ENCODE peak calls at places on chromosomes 12 and 14, in six cellular contexts. Y, N, R, U, X and C are unnamed samples.

GRCh38 chr14:26887842-26888241 is 290.0 kb upstream of the NOVA1 start:
- DNase-seq in Y (no peak), N (no peak), R (no peak), U (no peak), X (no peak), C (no peak)

GRCh38 chr12:58961906-58962305 is 41.6 kb upstream of the LRIG3 start:
- DNase-seq in Y (no peak), N (no peak), R (no peak), U (no peak), X (no peak), C (no peak)

GRCh38 chr12:5827591-5827990 is 117.5 kb downstream of the ANO2 start:
- DNase-seq in Y (no peak), N (no peak), R (no peak), U (peak; percentile 73), X (no peak), C (no peak)

GRCh38 chr14:55301722-55302121 is 30.5 kb downstream of the FBXO34 start:
- DNase-seq in Y (peak; percentile 64), N (peak; percentile 8), R (no peak), U (no peak), X (peak; percentile 46), C (no peak)

GRCh38 chr14:28608438-28608837 is 158.1 kb upstream of the FOXG1 start:
- DNase-seq in Y (no peak), N (no peak), R (no peak), U (no peak), X (no peak), C (no peak)

GRCh38 chr12:53618340-53618739 is 7.8 kb downstream of the ATF7 start:
- DNase-seq in Y (no peak), N (no peak), R (no peak), U (no peak), X (no peak), C (no peak)

GRCh38 chr14:54001189-54001878 is 44.7 kb upstream of the BMP4 start:
- DNase-seq in Y (no peak), N (peak; percentile 56), R (no peak), U (peak; percentile 28), X (no peak), C (no peak)

GRCh38 chr12:46473634-46474201 is 101.1 kb upstream of the SLC38A2 start:
- DNase-seq in Y (peak; percentile 95), N (peak; percentile 89), R (no peak), U (no peak), X (peak; percentile 95), C (no peak)

GRCh38 chr12:13258212-13258611 is 61.7 kb downstream of the EMP1 start:
- DNase-seq in Y (no peak), N (no peak), R (no peak), U (no peak), X (no peak), C (no peak)

GRCh38 chr14:44700184-44700583 is 193.1 kb upstream of the FSCB start:
- DNase-seq in Y (peak; percentile 86), N (no peak), R (no peak), U (no peak), X (no peak), C (no peak)

GRCh38 chr14:21039585-21040369 is 2.4 kb upstream of the RNASE7 start:
- DNase-seq in Y (peak; percentile 62), N (peak; percentile 59), R (peak; percentile 53), U (peak; percentile 75), X (peak; percentile 75), C (peak; percentile 46)

GRCh38 chr14:62179367-62180018 is 417.3 kb downstream of the SNAPC1 start:
- DNase-seq in Y (peak; percentile 84), N (peak; percentile 84), R (no peak), U (no peak), X (peak; percentile 95), C (peak; percentile 64)

GRCh38 chr12:44053550-44054243 is 217.8 kb downstream of the TMEM117 start:
- DNase-seq in Y (peak; percentile 63), N (peak; percentile 80), R (no peak), U (no peak), X (peak; percentile 44), C (no peak)

GRCh38 chr12:41972196-41972994 is 172.3 kb downstream of the GXYLT1 start:
- DNase-seq in Y (no peak), N (no peak), R (no peak), U (no peak), X (peak; percentile 42), C (no peak)

GRCh38 chr12:75020068-75020557 is 189.5 kb downstream of the KCNC2 start:
- DNase-seq in Y (no peak), N (no peak), R (no peak), U (no peak), X (no peak), C (no peak)

GRCh38 chr14:50364792-50365191 is 31.9 kb downstream of the CDKL1 start:
- DNase-seq in Y (peak; percentile 45), N (no peak), R (no peak), U (no peak), X (no peak), C (no peak)

GRCh38 chr14:50362791-50363733 is 33.6 kb downstream of the CDKL1 start:
- DNase-seq in Y (no peak), N (no peak), R (peak; percentile 30), U (no peak), X (no peak), C (peak; percentile 32)

GRCh38 chr14:50366115-50366514 is 30.6 kb downstream of the CDKL1 start:
- DNase-seq in Y (peak; percentile 24), N (no peak), R (no peak), U (no peak), X (peak; percentile 29), C (no peak)

GRCh38 chr14:50366589-50366988 is 30.1 kb downstream of the CDKL1 start:
- DNase-seq in Y (no peak), N (no peak), R (no peak), U (no peak), X (no peak), C (no peak)

DNA sequence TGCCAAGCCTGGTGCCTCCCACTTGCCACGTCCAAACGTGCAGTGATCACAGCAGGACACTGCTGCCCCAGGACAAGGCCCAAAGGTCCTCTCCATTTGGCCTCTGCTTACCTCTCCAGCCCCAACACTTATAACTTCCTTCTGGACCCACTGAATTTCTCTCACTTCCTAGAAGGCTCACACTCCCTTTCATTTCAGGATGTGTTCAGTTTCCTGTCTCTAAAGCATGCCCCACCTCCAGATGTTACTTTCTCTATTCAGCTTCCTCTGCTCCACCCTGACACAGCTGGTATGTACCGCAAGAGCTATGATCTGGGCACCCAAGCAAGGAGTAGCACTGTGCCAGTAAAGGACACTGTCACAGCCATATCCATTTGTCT is 33.0 kb downstream of the CDKL1 start:
- DNase-seq in Y (no peak), N (no peak), R (peak; percentile 50), U (no peak), X (peak; percentile 35), C (peak; percentile 91)
- H3K4me3 ChIP-seq in Y (no peak overlapping the region), N (no peak overlapping the region), R (peak overlapping the region; percentile 94), U (no peak overlapping the region), X (peak overlapping the region; percentile 14), C (peak overlapping the region; percentile 56)

DNA sequence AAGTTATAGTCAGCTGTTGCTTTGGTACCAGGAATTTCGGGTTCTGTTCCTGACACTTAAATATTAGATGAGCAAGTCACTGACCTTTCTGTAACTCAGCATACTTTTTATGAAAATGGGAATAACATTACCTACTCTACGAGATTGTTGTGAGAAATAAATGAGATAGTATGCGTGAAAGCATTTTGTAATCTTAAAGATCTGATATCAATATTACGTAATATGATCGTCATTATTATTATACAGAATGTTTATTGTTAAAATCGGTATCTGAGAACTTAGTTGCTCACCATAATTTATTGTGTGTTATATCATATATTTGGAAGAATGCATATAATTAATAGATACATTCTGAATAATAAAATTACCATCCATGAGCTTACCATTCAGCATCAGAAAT is 6.1 kb upstream of the NECAP1 start:
- DNase-seq in Y (no peak), N (no peak), R (no peak), U (no peak), X (no peak), C (no peak)
- H3K4me3 ChIP-seq in Y (no peak overlapping the region), N (no peak overlapping the region), R (no peak overlapping the region), U (no peak overlapping the region), X (no peak overlapping the region), C (no peak overlapping the region)

GRCh38 chr12:124753993-124754392 is 109.7 kb downstream of the SCARB1 start:
- DNase-seq in Y (no peak), N (no peak), R (no peak), U (no peak), X (no peak), C (no peak)

GRCh38 chr12:124754491-124754890 is 109.2 kb downstream of the SCARB1 start:
- DNase-seq in Y (no peak), N (no peak), R (no peak), U (no peak), X (no peak), C (no peak)

GRCh38 chr12:124755801-124756148 is 107.9 kb downstream of the SCARB1 start:
- DNase-seq in Y (no peak), N (no peak), R (no peak), U (no peak), X (no peak), C (no peak)

GRCh38 chr12:124756151-124756550 is 107.5 kb downstream of the SCARB1 start:
- DNase-seq in Y (no peak), N (no peak), R (no peak), U (no peak), X (no peak), C (no peak)

DNA sequence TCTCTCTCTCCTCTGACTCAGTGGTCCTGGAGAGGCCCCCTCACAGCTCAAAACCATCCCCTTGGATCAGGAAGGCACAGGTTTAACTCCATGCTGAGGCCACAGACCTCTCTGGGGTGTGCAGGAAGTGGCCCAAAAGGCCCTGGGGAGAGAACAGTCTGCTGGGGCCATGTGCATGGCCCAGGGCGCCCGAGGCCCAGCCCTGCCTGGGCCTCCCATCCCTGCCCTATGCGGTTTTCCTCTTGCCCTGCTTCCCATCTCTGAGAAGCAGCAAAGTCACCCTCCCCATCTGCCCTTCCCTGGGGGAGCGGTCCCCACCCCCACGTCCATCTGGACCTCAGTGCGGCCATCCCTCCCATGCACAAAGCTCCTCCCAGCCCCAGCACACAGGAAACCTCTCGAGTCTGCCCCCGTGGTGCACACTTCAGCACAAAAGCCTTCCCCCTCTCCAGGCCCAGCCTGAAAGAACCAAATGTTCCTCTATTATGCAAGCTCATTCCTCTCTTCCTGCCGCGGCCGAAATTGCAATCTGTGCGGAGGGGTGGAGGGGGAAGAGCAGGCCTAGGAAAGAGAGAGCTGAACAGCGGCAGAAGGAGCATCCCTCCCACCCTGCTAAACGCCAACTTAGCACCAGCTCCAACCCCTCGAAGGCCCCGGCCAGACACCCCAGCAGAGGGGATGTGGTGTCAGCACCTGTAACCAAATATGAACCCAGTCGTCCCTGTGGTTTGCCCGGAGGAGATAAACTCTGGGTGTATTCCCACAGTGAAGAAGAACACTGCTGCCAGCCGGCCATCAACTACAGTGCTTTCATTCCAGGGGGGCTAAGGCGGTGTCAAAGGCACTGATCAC is 108.5 kb downstream of the SCARB1 start:
- DNase-seq in Y (no peak), N (no peak), R (no peak), U (peak; percentile 83), X (peak; percentile 96), C (peak; percentile 97)
- H3K4me3 ChIP-seq in Y (no peak overlapping the region), N (no peak overlapping the region), R (no peak overlapping the region), U (no peak overlapping the region), X (no peak overlapping the region), C (no peak overlapping the region)

DNA sequence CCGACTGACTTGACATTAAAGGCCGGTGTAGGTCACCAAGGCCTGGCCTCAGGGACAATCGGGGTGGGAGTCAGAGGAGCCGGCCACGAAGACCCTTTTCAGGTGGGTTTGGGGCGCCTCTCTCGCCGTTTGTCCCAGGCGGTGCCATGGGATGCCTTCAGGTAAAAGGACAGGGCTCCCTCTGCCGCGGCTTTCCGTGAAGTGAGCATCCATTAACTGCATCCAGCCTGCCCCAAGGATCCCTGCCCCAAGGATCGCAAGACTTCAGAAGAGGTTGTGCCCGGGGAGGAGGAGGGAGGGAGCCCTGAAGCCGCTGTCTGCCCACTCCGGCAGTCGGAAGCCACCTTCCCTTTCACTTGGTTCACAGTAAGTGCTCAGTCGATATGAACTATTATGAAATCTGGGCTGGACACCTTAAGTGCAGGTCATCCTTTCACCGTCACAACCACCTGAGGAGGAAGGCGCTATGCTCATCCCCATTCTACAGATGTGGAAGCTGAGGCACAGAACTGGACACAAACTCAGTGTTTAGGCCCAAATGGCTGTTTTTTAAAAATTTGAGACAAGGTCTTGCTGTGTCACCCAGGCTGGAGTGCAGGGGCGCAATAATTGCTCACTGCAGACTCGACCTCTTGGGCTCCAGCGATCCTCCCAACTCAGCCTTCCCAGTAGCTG is 964 bp downstream of the SDS start:
- DNase-seq in Y (no peak), N (no peak), R (no peak), U (peak; percentile 44), X (no peak), C (no peak)
- H3K4me3 ChIP-seq in Y (no peak overlapping the region), N (no peak overlapping the region), R (no peak overlapping the region), U (no peak overlapping the region), X (no peak overlapping the region), C (no peak overlapping the region)